ENCODE peak calls at places on chromosomes 1 and 21, in ten cellular contexts. I is psoas muscle; R is GM12878; A is neural progenitor cell; B is tibial nerve; O is keratinocyte; S is left lung; L is CD8-positive, alpha-beta T cell; C is IMR-90; P is ascending aorta. G is an unnamed sample. For H3K4me1 and H3K27me3, the result is how much of the 10 kb centered on the place peaks cover.

GRCh38 chr21:39048064-39048463 is 135.2 kb downstream of the PSMG1 start:
- DNase-seq in I (no peak), R (no peak), A (peak), B (no peak), O (peak), S (no peak), L (no peak), C (peak), P (peak), G (peak)

GRCh38 chr1:29540801-29541357 is 304.6 kb downstream of the PTPRU start:
- DNase-seq in I (no peak), R (no peak), A (no peak), B (no peak), O (no peak), S (no peak), L (no peak), C (no peak), P (peak), G (no peak)

GRCh38 chr1:21335750-21336168 is 45.5 kb upstream of the ECE1 start:
- DNase-seq in I (no peak), R (no peak), A (no peak), B (no peak), O (no peak), S (no peak), L (no peak), C (no peak), P (no peak), G (no peak)

GRCh38 chr1:210944255-210944654 is 189.7 kb downstream of the KCNH1 start:
- DNase-seq in I (no peak), R (no peak), A (no peak), B (no peak), O (no peak), S (no peak), L (no peak), C (no peak), P (no peak), G (no peak)

GRCh38 chr1:11645670-11646265 is 8.5 kb downstream of the FBXO2 start:
- DNase-seq in I (peak), R (no peak), A (peak), B (peak), O (no peak), S (peak), L (peak), C (peak), P (no peak), G (peak)

GRCh38 chr1:219184337-219184736 is 10.7 kb downstream of the LYPLAL1 start:
- DNase-seq in I (no peak), R (no peak), A (no peak), B (no peak), O (no peak), S (no peak), L (no peak), C (no peak), P (no peak), G (no peak)

GRCh38 chr1:160062134-160062533 is 7.8 kb downstream of the KCNJ10 start:
- DNase-seq in I (no peak), R (no peak), A (peak), B (peak), O (no peak), S (no peak), L (no peak), C (no peak), P (no peak), G (no peak)

GRCh38 chr1:53266038-53266437 is 27.7 kb upstream of the MAGOH start:
- DNase-seq in I (no peak), R (no peak), A (peak), B (no peak), O (no peak), S (no peak), L (no peak), C (no peak), P (peak), G (no peak)

GRCh38 chr1:43653339-43653738 is 3.4 kb downstream of the KDM4A start:
- DNase-seq in I (no peak), R (peak), A (peak), B (no peak), O (no peak), S (no peak), L (no peak), C (peak), P (no peak), G (no peak)

GRCh38 chr1:24728982-24729381 is 16.3 kb upstream of the CLIC4 start:
- DNase-seq in I (no peak), R (no peak), A (no peak), B (no peak), O (no peak), S (no peak), L (no peak), C (no peak), P (no peak), G (no peak)

GRCh38 chr1:57167997-57168396 is 202.2 kb upstream of the C8B start:
- DNase-seq in I (no peak), R (no peak), A (no peak), B (no peak), O (no peak), S (no peak), L (no peak), C (no peak), P (no peak), G (no peak)

GRCh38 chr1:8430476-8430875 is 112.6 kb downstream of the SLC45A1 start:
- DNase-seq in I (no peak), R (no peak), A (no peak), B (no peak), O (no peak), S (no peak), L (no peak), C (no peak), P (no peak), G (no peak)

GRCh38 chr21:43305336-43305665 is 121.6 kb downstream of the SIK1 start:
- DNase-seq in I (no peak), R (no peak), A (no peak), B (no peak), O (no peak), S (peak), L (no peak), C (no peak), P (no peak), G (no peak)

GRCh38 chr1:22889213-22889827 is 83.3 kb downstream of the LACTBL1 start:
- DNase-seq in I (no peak), R (no peak), A (peak), B (no peak), O (no peak), S (no peak), L (no peak), C (peak), P (no peak), G (peak)

GRCh38 chr1:172870901-172871606 is 179.7 kb downstream of the TNFSF18 start:
- DNase-seq in I (no peak), R (no peak), A (no peak), B (no peak), O (no peak), S (no peak), L (no peak), C (peak), P (no peak), G (peak)

GRCh38 chr1:245512980-245513578 is 358.3 kb downstream of the KIF26B start:
- DNase-seq in I (no peak), R (no peak), A (peak), B (no peak), O (no peak), S (no peak), L (no peak), C (no peak), P (no peak), G (peak)

GRCh38 chr21:44700101-44701022 is 3.4 kb downstream of the KRTAP10-12 start:
- DNase-seq in I (no peak), R (no peak), A (no peak), B (no peak), O (no peak), S (no peak), L (no peak), C (no peak), P (peak), G (no peak)

GRCh38 chr1:33060579-33061083 is 20.3 kb upstream of the AZIN2 start:
- DNase-seq in I (peak), R (no peak), A (no peak), B (peak), O (peak), S (no peak), L (no peak), C (peak), P (peak), G (no peak)

GRCh38 chr1:193111641-193112090 is 6.5 kb upstream of the GLRX2 start:
- DNase-seq in I (peak), R (no peak), A (peak), B (peak), O (no peak), S (peak), L (no peak), C (peak), P (peak), G (peak)

GRCh38 chr1:208850441-208850840 is 606.3 kb upstream of the PLXNA2 start:
- DNase-seq in I (no peak), R (no peak), A (no peak), B (no peak), O (no peak), S (no peak), L (no peak), C (no peak), P (no peak), G (no peak)

GRCh38 chr1:12145616-12146342 is 21.0 kb upstream of the TNFRSF1B start:
- DNase-seq in I (no peak), R (no peak), A (no peak), B (no peak), O (no peak), S (no peak), L (no peak), C (no peak), P (no peak), G (no peak)

GRCh38 chr1:63703661-63704060 is 70.2 kb upstream of the ROR1 start:
- DNase-seq in I (no peak), R (no peak), A (no peak), B (no peak), O (no peak), S (no peak), L (no peak), C (no peak), P (no peak), G (no peak)

GRCh38 chr1:63701187-63701586 is 72.6 kb upstream of the ROR1 start:
- DNase-seq in I (no peak), R (no peak), A (no peak), B (no peak), O (no peak), S (no peak), L (no peak), C (no peak), P (no peak), G (no peak)

GRCh38 chr1:63693956-63694607 is 79.7 kb upstream of the ROR1 start:
- DNase-seq in I (no peak), R (no peak), A (no peak), B (no peak), O (no peak), S (no peak), L (no peak), C (peak), P (no peak), G (no peak)

GRCh38 chr1:63698001-63698838 is 75.6 kb upstream of the ROR1 start:
- DNase-seq in I (no peak), R (no peak), A (no peak), B (no peak), O (no peak), S (no peak), L (no peak), C (peak), P (peak), G (no peak)
- H3K4me1 ChIP-seq in I (under half), R (under half), A (under half), B (under half), O (under half), S (under half), L (under half), C (under half), P (under half), G (under half)

GRCh38 chr1:96524100-96524499 is 197.5 kb upstream of the PTBP2 start:
- DNase-seq in I (no peak), R (no peak), A (no peak), B (no peak), O (no peak), S (no peak), L (no peak), C (no peak), P (no peak), G (no peak)
- TF ChIP-seq CTCF in I (no peak), R (no peak), A (no peak), B (no peak), O (peak), S (no peak), L (no peak), C (no peak), P (no peak), G (no peak)

GRCh38 chr1:26153966-26154572 is 4.8 kb upstream of the FAM110D start:
- DNase-seq in I (no peak), R (no peak), A (no peak), B (no peak), O (no peak), S (no peak), L (no peak), C (no peak), P (no peak), G (no peak)
- H3K27me3 ChIP-seq in I (under half), R (under half), A (half or more), B (under half), O (under half), S (under half), L (under half), C (half or more), P (under half), G (under half)

DNA sequence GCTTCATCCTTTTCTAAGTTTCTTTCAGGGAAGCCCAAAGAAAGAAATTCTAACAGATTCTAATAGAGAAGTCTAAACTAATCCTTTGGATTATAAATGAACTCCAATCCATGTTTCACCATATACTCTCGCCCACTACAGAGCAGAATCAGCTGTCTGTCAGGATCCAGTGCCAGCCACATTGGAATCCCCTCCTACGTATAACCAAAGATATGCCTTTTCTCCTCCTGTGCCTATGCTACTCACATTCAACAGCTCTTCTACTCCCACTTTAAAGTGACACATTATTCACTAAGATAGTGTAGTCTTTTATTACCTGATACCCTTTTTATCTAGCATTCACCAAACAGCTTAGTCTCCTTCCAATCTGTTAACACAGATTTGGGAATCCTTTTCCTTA is 3.1 kb downstream of the ETV3 start:
- DNase-seq in I (no peak), R (no peak), A (no peak), B (no peak), O (no peak), S (no peak), L (no peak), C (no peak), P (no peak), G (no peak)
- H3K4me1 ChIP-seq in I (under half), R (under half), A (under half), B (under half), O (half or more), S (under half), L (half or more), C (under half), P (under half), G (half or more)

GRCh38 chr1:17572264-17572985 is 32.9 kb downstream of the ARHGEF10L start:
- DNase-seq in I (no peak), R (no peak), A (peak), B (no peak), O (no peak), S (no peak), L (no peak), C (no peak), P (no peak), G (no peak)
- TF ChIP-seq CTCF in I (no peak), R (peak), A (peak), B (no peak), O (peak), S (no peak), L (no peak), C (no peak), P (no peak), G (peak)

DNA sequence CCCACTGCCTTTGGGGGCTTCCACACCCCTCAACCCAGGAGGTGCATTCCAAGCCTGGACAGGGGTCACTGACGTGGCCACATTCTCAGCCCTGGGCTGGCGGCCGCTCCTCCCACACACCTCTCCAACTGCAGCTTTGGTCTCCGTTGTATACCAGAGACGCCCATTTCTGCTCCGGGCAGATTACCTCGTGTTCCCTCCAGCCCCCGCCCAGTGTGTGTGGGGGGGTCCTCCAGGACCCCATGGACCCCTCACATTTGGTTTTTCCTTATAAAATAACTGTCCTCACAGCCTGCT is 6.1 kb downstream of the RNF223 start:
- DNase-seq in I (no peak), R (no peak), A (no peak), B (no peak), O (no peak), S (no peak), L (no peak), C (no peak), P (no peak), G (no peak)
- H3K27me3 ChIP-seq in I (half or more), R (under half), A (half or more), B (under half), O (under half), S (half or more), L (under half), C (under half), P (under half), G (under half)

GRCh38 chr1:234772345-234773147 is 162.6 kb upstream of the IRF2BP2 start:
- DNase-seq in I (peak), R (peak), A (no peak), B (no peak), O (peak), S (peak), L (peak), C (peak), P (peak), G (peak)
- H3K4me1 ChIP-seq in I (under half), R (under half), A (under half), B (under half), O (under half), S (under half), L (half or more), C (under half), P (under half), G (half or more)

DNA sequence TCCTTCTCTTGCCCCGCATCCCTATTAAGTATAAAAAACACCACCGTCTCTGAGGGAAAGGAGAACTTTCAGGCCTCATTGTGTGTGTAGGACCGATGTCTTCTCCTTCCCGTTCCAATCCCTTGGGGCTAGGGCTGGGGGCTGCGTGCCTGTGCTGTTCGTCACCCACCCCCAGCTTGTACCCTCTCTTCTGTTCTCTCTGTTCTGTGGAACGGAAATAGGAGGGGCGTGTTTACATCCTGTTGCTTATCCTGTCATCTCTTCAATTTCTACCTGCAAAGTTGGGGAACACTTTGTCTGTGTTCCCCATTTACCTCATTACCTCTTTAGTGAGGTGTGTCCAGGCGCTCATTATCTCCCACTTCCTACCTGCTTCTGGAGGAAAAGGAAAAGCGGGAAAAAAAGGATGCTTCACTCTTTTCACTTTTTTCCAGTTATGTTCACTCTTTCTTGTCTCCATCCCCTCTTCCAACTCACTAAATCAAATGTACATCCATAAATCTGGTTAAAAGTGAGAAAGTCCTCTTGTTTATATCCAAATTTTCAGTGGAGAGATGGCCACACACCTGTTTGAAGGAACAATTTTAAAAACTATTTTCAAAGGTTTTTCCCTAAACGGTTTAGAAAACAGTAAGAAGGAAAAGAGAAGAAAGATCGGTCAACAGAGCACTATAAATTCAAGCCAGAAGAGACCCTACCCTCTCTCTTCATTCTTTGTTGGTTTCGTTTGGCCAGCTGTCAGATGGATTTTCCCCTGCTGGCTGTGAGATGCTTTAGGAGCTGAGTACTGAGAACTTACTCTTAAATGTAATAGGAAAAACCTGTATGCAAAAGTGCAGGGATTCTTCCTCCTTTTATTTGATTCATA is 1.0 kb upstream of the TXNIP start:
- DNase-seq in I (peak), R (no peak), A (no peak), B (no peak), O (no peak), S (no peak), L (peak), C (no peak), P (peak), G (no peak)
- TF ChIP-seq CTCF in I (no peak), R (no peak), A (no peak), B (no peak), O (no peak), S (no peak), L (no peak), C (no peak), P (no peak), G (no peak)

DNA sequence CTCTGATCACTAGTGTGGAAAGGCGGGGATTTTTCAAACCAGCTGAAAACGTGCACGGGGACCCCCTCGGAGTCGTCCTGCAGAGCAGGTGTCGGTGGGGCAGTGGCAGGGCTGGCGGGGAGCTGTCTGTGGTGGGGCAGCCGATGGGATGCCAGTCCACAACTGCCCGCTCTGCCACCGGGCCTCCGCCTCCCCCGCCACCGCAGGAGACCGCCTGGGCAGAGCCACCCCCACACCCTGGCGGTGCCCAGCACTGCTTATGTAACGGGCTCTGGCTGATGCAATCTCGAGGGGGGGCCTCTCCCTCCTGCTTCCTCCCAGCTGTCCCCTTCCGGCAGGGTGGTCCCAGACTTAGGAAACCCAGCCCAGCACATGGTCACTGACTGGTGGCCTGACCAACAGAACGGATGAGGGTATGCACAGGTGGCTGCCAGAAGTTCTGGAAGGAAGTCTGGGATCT is 9.3 kb downstream of the CHD5 start:
- DNase-seq in I (no peak), R (no peak), A (no peak), B (no peak), O (no peak), S (no peak), L (no peak), C (no peak), P (no peak), G (no peak)
- H3K27me3 ChIP-seq in I (under half), R (under half), A (under half), B (under half), O (under half), S (half or more), L (under half), C (under half), P (under half), G (under half)

G was measured in Caco-2.